ENCODE peak calls at places on chromosomes 7 and 10, in ten cellular contexts. W, R, S, V, A, L, U, F, Q and Z are unnamed samples.

GRCh38 chr7:131945313-131945831 is 388.9 kb upstream of the PODXL start:
- DNase-seq in V (peak), Q (no peak), F (no peak), A (peak), L (peak), W (peak), U (peak), R (no peak), S (peak), Z (peak)

GRCh38 chr10:119316729-119317097 is 109.3 kb downstream of the GRK5 start:
- DNase-seq in W (peak), R (no peak), L (no peak), A (no peak), S (no peak), U (no peak), V (no peak), F (no peak), Q (peak), Z (peak)

GRCh38 chr10:5478694-5479305 is 20.6 kb downstream of the CALML5 start:
- DNase-seq in S (no peak), L (no peak), W (no peak), F (no peak), A (no peak), V (no peak), Q (no peak), U (no peak), R (no peak), Z (no peak)

GRCh38 chr7:131400833-131401593 is 73.3 kb downstream of the MKLN1 start:
- DNase-seq in A (no peak), L (no peak), F (no peak), R (no peak), W (no peak), V (no peak), Q (no peak), U (no peak), S (no peak), Z (peak)

GRCh38 chr10:59393349-59393748 is 31.0 kb upstream of the FAM13C start:
- DNase-seq in Q (no peak), F (no peak), A (no peak), W (no peak), V (no peak), L (no peak), S (no peak), U (no peak), R (no peak), Z (no peak)

GRCh38 chr7:151380199-151381082 is 29.4 kb downstream of the WDR86 start:
- DNase-seq in F (no peak), Q (no peak), W (no peak), V (no peak), S (no peak), L (no peak), U (peak), A (no peak), R (no peak), Z (no peak)

GRCh38 chr7:26049081-26049480 is 102.9 kb upstream of the NFE2L3 start:
- DNase-seq in A (no peak), F (no peak), V (no peak), L (no peak), R (no peak), S (no peak), U (no peak), Q (no peak), W (no peak), Z (no peak)

GRCh38 chr10:119026301-119027110 is 3.0 kb upstream of the NANOS1 start:
- DNase-seq in V (no peak), F (no peak), U (no peak), A (no peak), L (no peak), R (no peak), W (no peak), S (no peak), Q (no peak), Z (no peak)

GRCh38 chr7:69889338-69890080 is 291.2 kb downstream of the AUTS2 start:
- DNase-seq in A (no peak), L (no peak), S (no peak), U (no peak), V (no peak), F (no peak), R (no peak), W (no peak), Q (no peak), Z (no peak)

GRCh38 chr7:158452331-158452730 is 135.3 kb downstream of the PTPRN2 start:
- DNase-seq in V (no peak), U (no peak), F (no peak), S (no peak), R (no peak), A (no peak), Q (no peak), W (no peak), L (no peak), Z (no peak)